ENCODE peak calls at places on chromosome 13, in four cellular contexts. S is NCI-H146, K is NCI-H1436 treated with DMSO at 0.1 percent for 48 hours, T is nephron progenitor cell. L is an unnamed sample.

GRCh38 chr13:26895808-26896466 is 135.4 kb upstream of the GPR12 start:
- DNase-seq in S (no peak), K (no peak), T (no peak), L (no peak)

GRCh38 chr13:62167650-62168172 is 752.1 kb upstream of the PCDH20 start:
- DNase-seq in S (no peak), K (no peak), T (no peak), L (no peak)

GRCh38 chr13:46172531-46172991 is 9.4 kb downstream of the LCP1 start:
- DNase-seq in S (no peak), K (no peak), T (no peak), L (no peak)

GRCh38 chr13:45042539-45042938 is 53.2 kb downstream of the GPALPP1 start:
- DNase-seq in S (no peak), K (no peak), T (no peak), L (no peak)

GRCh38 chr13:72590091-72590490 is 137.3 kb downstream of the MZT1 start:
- DNase-seq in S (no peak), K (no peak), T (no peak), L (no peak)

GRCh38 chr13:35858665-35859064 is 272.5 kb downstream of the DCLK1 start:
- DNase-seq in S (no peak), K (no peak), T (no peak), L (no peak)

GRCh38 chr13:29991343-29991742 is 140.9 kb upstream of the UBL3 start:
- DNase-seq in S (no peak), K (no peak), T (no peak), L (no peak)

GRCh38 chr13:70723732-70724131 is 615.5 kb upstream of the KLHL1 start:
- DNase-seq in S (peak), K (no peak), T (no peak), L (no peak)

GRCh38 chr13:43085545-43085944 is 62.2 kb downstream of the DNAJC15 start:
- DNase-seq in S (peak), K (no peak), T (no peak), L (no peak)

GRCh38 chr13:74904547-74904946 is 577.4 kb downstream of the TBC1D4 start:
- DNase-seq in S (no peak), K (no peak), T (no peak), L (no peak)

GRCh38 chr13:42836930-42837329 is 55.5 kb downstream of the FAM216B start:
- DNase-seq in S (peak), K (no peak), T (no peak), L (no peak)

GRCh38 chr13:80037505-80037888 is 303.4 kb downstream of the SPRY2 start:
- DNase-seq in S (no peak), K (no peak), T (no peak), L (no peak)

GRCh38 chr13:76696370-76696769 is 189.8 kb downstream of the KCTD12 start:
- DNase-seq in S (peak), K (no peak), T (no peak), L (no peak)

GRCh38 chr13:101499406-101499805 is 46.9 kb downstream of the ITGBL1 start:
- DNase-seq in S (no peak), K (no peak), T (no peak), L (no peak)

GRCh38 chr13:23637813-23638212 is 67.6 kb downstream of the TNFRSF19 start:
- DNase-seq in S (peak), K (no peak), T (no peak), L (no peak)

GRCh38 chr13:49777746-49778614 is 14.5 kb downstream of the KPNA3 start:
- DNase-seq in S (no peak), K (no peak), T (no peak), L (no peak)

L was measured in endothelial cell.